ENCODE peak calls at places on chromosomes 6 and 20, in five cellular contexts. N is RWPE1, W is right atrium auricular region, X is GM10248, H is AG10803. Y is an unnamed sample.

GRCh38 chr20:11076434-11076833 is 402.6 kb upstream of the JAG1 start:
- DNase-seq in W (no peak), N (no peak), H (no peak), X (no peak), Y (no peak)

GRCh38 chr6:143744593-143745151 is 66.9 kb downstream of the PHACTR2 start:
- DNase-seq in X (no peak), H (no peak), W (no peak), N (peak; percentile 17), Y (no peak)

GRCh38 chr6:110520188-110520956 is 44.0 kb upstream of the SLC22A16 start:
- DNase-seq in N (no peak), X (no peak), W (no peak), H (no peak), Y (no peak)

GRCh38 chr6:90008908-90009501 is 114.7 kb downstream of the GJA10 start:
- DNase-seq in W (no peak), H (peak; percentile 43), X (no peak), N (no peak), Y (no peak)

GRCh38 chr20:36355469-36356171 is 49.5 kb downstream of the DLGAP4 start:
- DNase-seq in H (no peak), X (no peak), W (no peak), N (no peak), Y (no peak)

GRCh38 chr6:128069180-128069579 is 168.3 kb upstream of the THEMIS start:
- DNase-seq in H (peak; percentile 66), X (no peak), W (no peak), N (no peak), Y (peak; percentile 57)

GRCh38 chr6:148493374-148493773 is 150.7 kb downstream of the SASH1 start:
- DNase-seq in N (no peak), H (peak; percentile 32), X (no peak), W (no peak), Y (no peak)

GRCh38 chr6:139149383-139149782 is 14.5 kb downstream of the HECA start:
- DNase-seq in X (no peak), H (peak; percentile 53), W (no peak), N (no peak), Y (no peak)

GRCh38 chr6:118739976-118740771 is 88.8 kb upstream of the CEP85L start:
- DNase-seq in W (no peak), X (no peak), N (no peak), H (peak; percentile 49), Y (peak; percentile 26)

GRCh38 chr6:35804996-35805736 is at the start of gene LHFPL5:
- DNase-seq in H (no peak), X (peak; percentile 89), W (no peak), N (peak; percentile 80), Y (no peak)

GRCh38 chr6:148471624-148472494 is 129.2 kb downstream of the SASH1 start:
- DNase-seq in W (no peak), N (no peak), X (no peak), H (peak; percentile 82), Y (no peak)

GRCh38 chr6:73548458-73549446 is 27.9 kb upstream of the EEF1A1 start:
- DNase-seq in N (no peak), H (no peak), X (no peak), W (no peak), Y (no peak)
- TF ChIP-seq CTCF in N (no peak), H (no peak), X (no peak), W (no peak), Y (peak; percentile 26)

GRCh38 chr6:130320908-130321307 is 44.9 kb upstream of the TMEM200A start:
- DNase-seq in H (no peak), X (no peak), N (no peak), W (no peak), Y (peak; percentile 10)
- TF ChIP-seq CTCF in H (no peak), X (no peak), N (no peak), W (no peak), Y (no peak)

GRCh38 chr6:134921276-134921979 is 28.5 kb downstream of the ALDH8A1 start:
- DNase-seq in N (no peak), H (peak; percentile 40), X (no peak), W (no peak), Y (no peak)

GRCh38 chr6:134920422-134920821 is 29.5 kb downstream of the ALDH8A1 start:
- DNase-seq in X (no peak), W (no peak), H (no peak), N (peak; percentile 24), Y (no peak)

GRCh38 chr6:134921980-134922313 is 28.0 kb downstream of the ALDH8A1 start:
- DNase-seq in W (no peak), N (no peak), X (no peak), H (no peak), Y (no peak)

DNA sequence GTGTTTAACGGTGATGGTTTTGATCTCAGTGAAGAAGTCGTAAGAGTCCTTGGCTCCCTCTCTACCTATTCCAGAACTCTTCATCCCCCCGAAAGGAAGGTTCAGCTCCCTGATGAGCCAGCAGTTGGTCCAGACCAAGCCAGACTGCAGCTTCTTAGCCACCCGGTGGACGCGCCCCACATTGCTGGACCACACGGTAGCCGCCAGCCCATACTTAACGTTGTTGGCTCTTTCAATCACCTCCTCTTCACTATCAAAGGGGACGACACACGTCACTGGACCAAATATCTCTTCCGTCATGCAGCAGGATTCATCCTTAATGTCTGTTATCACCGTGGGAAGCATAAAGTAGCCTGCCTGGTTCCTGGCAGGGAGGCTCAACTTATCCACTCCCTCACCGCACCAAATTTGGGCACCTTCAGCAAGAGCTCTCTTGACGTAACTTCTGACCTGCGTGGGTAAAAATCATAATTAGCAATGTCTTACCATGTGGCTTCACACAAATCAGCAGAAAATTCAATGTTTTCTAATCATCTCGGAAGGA is 31.4 kb downstream of the ALDH8A1 start:
- DNase-seq in X (no peak), H (no peak), W (no peak), N (no peak), Y (no peak)
- TF ChIP-seq CTCF in X (no peak), H (no peak), W (no peak), N (no peak), Y (peak; percentile 12)

GRCh38 chr6:112622036-112622435 is 274.9 kb downstream of the RFPL4B start:
- DNase-seq in H (peak; percentile 38), X (no peak), N (no peak), W (no peak), Y (no peak)

GRCh38 chr6:112620832-112621569 is 273.9 kb downstream of the RFPL4B start:
- DNase-seq in W (no peak), X (no peak), N (peak; percentile 46), H (peak; percentile 9), Y (no peak)

DNA sequence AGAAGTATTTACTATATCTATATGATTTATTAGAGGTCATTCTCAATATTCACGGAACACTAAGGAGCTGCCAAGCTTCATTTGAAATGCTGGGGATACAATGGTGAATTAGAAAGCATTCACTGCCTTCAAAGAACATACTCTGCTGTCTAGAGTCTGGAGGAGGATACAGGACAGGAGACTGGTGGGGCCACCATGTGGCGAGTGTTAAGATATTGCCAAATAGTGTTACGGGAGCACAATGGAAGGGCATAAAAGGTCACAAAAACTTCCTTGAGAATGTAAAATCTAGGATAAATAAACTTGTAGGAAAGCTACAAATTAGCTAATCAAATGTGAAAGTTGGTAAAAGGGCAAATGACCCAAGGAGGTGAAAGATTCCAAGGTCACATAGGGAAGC is 271.7 kb downstream of the RFPL4B start:
- DNase-seq in N (no peak), X (no peak), W (no peak), H (peak; percentile 39), Y (no peak)
- TF ChIP-seq CTCF in N (no peak), X (no peak), W (peak; percentile 52), H (peak; percentile 40), Y (no peak)

GRCh38 chr6:151391021-151391470 is 313 bp downstream of the ZBTB2 start:
- DNase-seq in W (no peak), X (peak; percentile 72), N (peak; percentile 64), H (peak; percentile 57), Y (peak; percentile 32)

GRCh38 chr6:151390276-151391020 is 911 bp downstream of the ZBTB2 start:
- DNase-seq in W (peak; percentile 97), X (peak; percentile 96), H (peak; percentile 99), N (peak; percentile 95), Y (peak; percentile 96)

GRCh38 chr6:151388997-151389639 is 2.2 kb downstream of the ZBTB2 start:
- DNase-seq in W (no peak), H (no peak), N (no peak), X (no peak), Y (no peak)

GRCh38 chr6:151391471-151392428 is at the start of gene ZBTB2:
- DNase-seq in X (peak; percentile 70), W (peak; percentile 74), N (peak; percentile 53), H (peak; percentile 71), Y (peak; percentile 82)

DNA sequence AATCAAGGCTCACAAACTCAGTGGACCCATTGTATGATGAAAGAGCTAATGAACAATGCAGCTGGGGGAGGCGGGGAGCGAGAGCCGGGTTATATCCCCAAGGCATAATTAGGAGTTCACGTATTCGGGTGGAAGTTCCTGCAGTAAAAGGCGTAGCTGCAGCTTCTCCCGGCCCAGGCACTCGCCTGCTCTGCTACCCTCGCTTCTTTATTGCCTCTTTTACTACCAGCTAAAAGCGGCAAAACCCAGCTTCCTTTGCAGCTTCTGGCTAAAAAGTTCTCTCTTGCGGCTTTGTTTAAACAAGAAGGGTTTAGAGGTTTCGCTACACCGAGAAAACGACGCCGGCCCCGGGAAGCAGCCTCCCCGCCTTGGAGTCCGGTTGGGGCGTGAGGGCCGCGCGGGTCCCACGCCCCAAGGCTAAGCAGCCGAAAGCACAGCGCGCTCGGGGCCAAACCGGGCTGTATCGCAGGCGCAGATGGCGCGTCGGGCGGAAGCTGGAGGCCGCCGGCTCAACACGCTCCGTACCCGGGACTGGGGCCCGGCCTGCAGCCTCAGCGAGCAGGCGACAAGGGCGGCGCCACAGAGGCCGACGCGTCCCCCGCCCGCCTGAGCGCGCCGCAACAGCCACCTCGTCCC is 1.6 kb downstream of the ZBTB2 start:
- DNase-seq in H (peak; percentile 81), W (peak; percentile 86), N (peak; percentile 74), X (peak; percentile 18), Y (peak; percentile 74)
- TF ChIP-seq CTCF in H (no peak), W (no peak), N (no peak), X (no peak), Y (no peak)

GRCh38 chr6:126170875-126171489 is 168.9 kb upstream of the CENPW start:
- DNase-seq in X (peak; percentile 32), N (no peak), W (no peak), H (peak; percentile 29), Y (peak; percentile 11)
- TF ChIP-seq CTCF in X (peak; percentile 44), N (peak; percentile 40), W (peak; percentile 46), H (peak; percentile 67), Y (peak; percentile 82)

DNA sequence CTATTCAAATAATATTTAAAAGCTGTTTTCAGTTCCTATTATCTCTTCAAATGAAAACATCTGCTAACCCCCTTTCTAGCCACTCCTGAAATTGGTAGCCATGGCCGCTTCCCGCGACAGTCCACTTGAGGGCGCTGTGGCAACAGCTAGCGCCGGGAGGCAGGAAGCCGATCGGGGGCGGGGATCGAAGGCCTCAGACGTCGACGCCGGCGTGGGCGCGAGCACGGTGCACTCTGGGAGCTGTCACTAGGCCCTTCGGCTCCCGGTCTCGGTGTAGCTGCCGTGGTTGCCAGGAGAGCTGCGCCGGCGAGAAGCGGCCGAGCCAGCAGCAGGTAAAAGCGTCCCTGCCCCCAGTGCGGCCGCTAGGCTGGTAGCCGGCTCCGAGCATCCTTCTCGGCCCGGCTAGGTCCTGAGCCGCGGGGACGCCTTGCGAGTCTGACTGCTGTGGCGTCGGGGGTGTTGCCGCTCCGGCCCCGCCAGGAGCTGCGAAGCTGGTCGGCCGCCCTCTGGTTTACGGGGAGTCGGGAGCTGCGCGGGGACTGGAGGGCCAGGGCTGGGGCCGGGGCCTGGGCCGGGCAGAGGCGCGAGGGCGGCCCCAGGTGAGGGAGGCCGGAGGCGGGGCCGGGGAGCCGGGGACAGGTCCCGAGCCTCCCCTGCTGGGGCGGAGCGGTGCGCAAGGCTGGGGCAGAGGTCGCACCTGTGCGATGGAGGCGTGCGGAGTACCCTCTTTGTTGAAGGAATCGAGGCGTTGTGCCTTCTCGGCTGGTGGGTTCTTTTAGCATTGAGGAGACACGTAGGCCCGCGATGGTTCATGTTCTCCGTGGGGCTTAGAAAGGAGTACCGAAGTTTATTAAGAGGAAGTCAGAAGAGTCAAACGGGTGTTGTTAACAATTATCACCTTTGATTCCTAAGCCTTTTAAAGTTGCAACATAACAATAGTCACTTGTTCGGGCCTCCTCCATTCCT is at the start of gene DOP1A:
- DNase-seq in N (peak; percentile 85), W (peak; percentile 94), H (peak; percentile 90), X (peak; percentile 92), Y (peak; percentile 88)
- TF ChIP-seq CTCF in N (peak; percentile 93), W (peak; percentile 96), H (peak; percentile 94), X (peak; percentile 99), Y (peak; percentile 99)

Y was measured in HFFc6.